ENCODE peak calls at places on chromosomes 3 and 15, in seven cellular contexts. One of them, this sample, is unnamed.

GRCh38 chr3:181176610-181177009 is 187.1 kb upstream of the DNAJC19 start:
- DNase-seq in endothelial cell of umbilical vein: peak
- DNase-seq in cardiac fibroblast: peak
- DNase-seq in HFFc6: peak
- DNase-seq in heart left ventricle: peak
- DNase-seq in ovary: peak
- DNase-seq in fibroblast of mammary gland: peak
- DNase-seq in this sample: peak

GRCh38 chr3:181919375-181919774 is 207.7 kb downstream of the SOX2 start:
- DNase-seq in endothelial cell of umbilical vein: no peak
- DNase-seq in cardiac fibroblast: no peak
- DNase-seq in HFFc6: no peak
- DNase-seq in heart left ventricle: no peak
- DNase-seq in ovary: no peak
- DNase-seq in fibroblast of mammary gland: peak
- DNase-seq in this sample: no peak

GRCh38 chr3:13210221-13210975 is 137.2 kb upstream of the IQSEC1 start:
- DNase-seq in endothelial cell of umbilical vein: no peak
- DNase-seq in cardiac fibroblast: no peak
- DNase-seq in HFFc6: no peak
- DNase-seq in heart left ventricle: no peak
- DNase-seq in ovary: no peak
- DNase-seq in fibroblast of mammary gland: no peak
- DNase-seq in this sample: no peak

GRCh38 chr15:57892181-57892580 is 173.3 kb downstream of the ALDH1A2 start:
- DNase-seq in endothelial cell of umbilical vein: no peak
- DNase-seq in cardiac fibroblast: peak
- DNase-seq in HFFc6: peak
- DNase-seq in heart left ventricle: no peak
- DNase-seq in ovary: no peak
- DNase-seq in fibroblast of mammary gland: peak
- DNase-seq in this sample: no peak

GRCh38 chr3:139113766-139114165 is 69.1 kb upstream of the PRR23C start:
- DNase-seq in endothelial cell of umbilical vein: no peak
- DNase-seq in cardiac fibroblast: no peak
- DNase-seq in HFFc6: no peak
- DNase-seq in heart left ventricle: no peak
- DNase-seq in ovary: no peak
- DNase-seq in fibroblast of mammary gland: no peak
- DNase-seq in this sample: no peak

GRCh38 chr15:98873441-98874218 is 134.0 kb downstream of the PGPEP1L start:
- DNase-seq in endothelial cell of umbilical vein: no peak
- DNase-seq in cardiac fibroblast: peak
- DNase-seq in HFFc6: peak
- DNase-seq in heart left ventricle: no peak
- DNase-seq in ovary: no peak
- DNase-seq in fibroblast of mammary gland: peak
- DNase-seq in this sample: peak

GRCh38 chr3:148084931-148085330 is 612.8 kb upstream of the AGTR1 start:
- DNase-seq in endothelial cell of umbilical vein: no peak
- DNase-seq in cardiac fibroblast: no peak
- DNase-seq in HFFc6: no peak
- DNase-seq in heart left ventricle: no peak
- DNase-seq in ovary: no peak
- DNase-seq in fibroblast of mammary gland: no peak
- DNase-seq in this sample: no peak

GRCh38 chr3:71926242-71926560 is 141.3 kb upstream of the PROK2 start:
- DNase-seq in endothelial cell of umbilical vein: no peak
- DNase-seq in cardiac fibroblast: peak
- DNase-seq in HFFc6: no peak
- DNase-seq in heart left ventricle: no peak
- DNase-seq in ovary: no peak
- DNase-seq in fibroblast of mammary gland: peak
- DNase-seq in this sample: peak

GRCh38 chr15:33064878-33065277 is 129.6 kb downstream of the FMN1 start:
- DNase-seq in endothelial cell of umbilical vein: no peak
- DNase-seq in cardiac fibroblast: peak
- DNase-seq in HFFc6: peak
- DNase-seq in heart left ventricle: no peak
- DNase-seq in ovary: no peak
- DNase-seq in fibroblast of mammary gland: peak
- DNase-seq in this sample: peak

GRCh38 chr15:95254263-95254662 is 1022.9 kb downstream of the MCTP2 start:
- DNase-seq in endothelial cell of umbilical vein: peak
- DNase-seq in cardiac fibroblast: no peak
- DNase-seq in HFFc6: no peak
- DNase-seq in heart left ventricle: no peak
- DNase-seq in ovary: no peak
- DNase-seq in fibroblast of mammary gland: no peak
- DNase-seq in this sample: no peak

GRCh38 chr15:22904736-22905135 is 66.3 kb downstream of the NIPA2 start:
- DNase-seq in endothelial cell of umbilical vein: no peak
- DNase-seq in cardiac fibroblast: no peak
- DNase-seq in HFFc6: no peak
- DNase-seq in heart left ventricle: no peak
- DNase-seq in ovary: no peak
- DNase-seq in fibroblast of mammary gland: no peak
- DNase-seq in this sample: no peak

GRCh38 chr15:67051088-67051659 is 14.2 kb upstream of the SMAD3 start:
- DNase-seq in endothelial cell of umbilical vein: no peak
- DNase-seq in cardiac fibroblast: no peak
- DNase-seq in HFFc6: no peak
- DNase-seq in heart left ventricle: no peak
- DNase-seq in ovary: no peak
- DNase-seq in fibroblast of mammary gland: no peak
- DNase-seq in this sample: no peak

GRCh38 chr3:11601446-11602241 is 42.1 kb downstream of the VGLL4 start:
- DNase-seq in endothelial cell of umbilical vein: no peak
- DNase-seq in cardiac fibroblast: peak
- DNase-seq in HFFc6: no peak
- DNase-seq in heart left ventricle: peak
- DNase-seq in ovary: peak
- DNase-seq in fibroblast of mammary gland: peak
- DNase-seq in this sample: peak

GRCh38 chr3:142984255-142984654 is 17.1 kb upstream of the U2SURP start:
- DNase-seq in endothelial cell of umbilical vein: no peak
- DNase-seq in cardiac fibroblast: no peak
- DNase-seq in HFFc6: no peak
- DNase-seq in heart left ventricle: no peak
- DNase-seq in ovary: no peak
- DNase-seq in fibroblast of mammary gland: no peak
- DNase-seq in this sample: no peak

GRCh38 chr3:70647094-70647493 is 334.7 kb upstream of the MDFIC2 start:
- DNase-seq in endothelial cell of umbilical vein: no peak
- DNase-seq in cardiac fibroblast: no peak
- DNase-seq in HFFc6: no peak
- DNase-seq in heart left ventricle: no peak
- DNase-seq in ovary: no peak
- DNase-seq in fibroblast of mammary gland: no peak
- DNase-seq in this sample: no peak

GRCh38 chr3:73380735-73381532 is 243.8 kb downstream of the PDZRN3 start:
- DNase-seq in endothelial cell of umbilical vein: no peak
- DNase-seq in cardiac fibroblast: no peak
- DNase-seq in HFFc6: no peak
- DNase-seq in heart left ventricle: no peak
- DNase-seq in ovary: no peak
- DNase-seq in fibroblast of mammary gland: no peak
- DNase-seq in this sample: no peak

GRCh38 chr3:81749285-81749684 is 12.2 kb downstream of the GBE1 start:
- DNase-seq in endothelial cell of umbilical vein: no peak
- DNase-seq in cardiac fibroblast: peak
- DNase-seq in HFFc6: no peak
- DNase-seq in heart left ventricle: no peak
- DNase-seq in ovary: no peak
- DNase-seq in fibroblast of mammary gland: no peak
- DNase-seq in this sample: peak

GRCh38 chr3:59812778-59813558 is 763.1 kb upstream of the CFAP20DC start:
- DNase-seq in endothelial cell of umbilical vein: no peak
- DNase-seq in cardiac fibroblast: peak
- DNase-seq in HFFc6: no peak
- DNase-seq in heart left ventricle: no peak
- DNase-seq in ovary: no peak
- DNase-seq in fibroblast of mammary gland: no peak
- DNase-seq in this sample: peak

GRCh38 chr15:34049096-34049495 is 10.1 kb upstream of the AVEN start:
- DNase-seq in endothelial cell of umbilical vein: no peak
- DNase-seq in cardiac fibroblast: peak
- DNase-seq in HFFc6: peak
- DNase-seq in heart left ventricle: no peak
- DNase-seq in ovary: no peak
- DNase-seq in fibroblast of mammary gland: peak
- DNase-seq in this sample: peak

GRCh38 chr3:157075693-157076420 is 84.1 kb downstream of the CCNL1 start:
- DNase-seq in endothelial cell of umbilical vein: no peak
- DNase-seq in cardiac fibroblast: no peak
- DNase-seq in HFFc6: no peak
- DNase-seq in heart left ventricle: no peak
- DNase-seq in ovary: no peak
- DNase-seq in fibroblast of mammary gland: peak
- DNase-seq in this sample: no peak

GRCh38 chr15:40002295-40002694 is 36.7 kb downstream of the SRP14 start:
- DNase-seq in endothelial cell of umbilical vein: no peak
- DNase-seq in cardiac fibroblast: peak
- DNase-seq in HFFc6: no peak
- DNase-seq in heart left ventricle: no peak
- DNase-seq in ovary: no peak
- DNase-seq in fibroblast of mammary gland: peak
- DNase-seq in this sample: peak

GRCh38 chr3:96813820-96814580 is 394 bp upstream of the EPHA6 start:
- DNase-seq in endothelial cell of umbilical vein: peak
- DNase-seq in cardiac fibroblast: peak
- DNase-seq in HFFc6: peak
- DNase-seq in heart left ventricle: peak
- DNase-seq in ovary: peak
- DNase-seq in fibroblast of mammary gland: peak
- DNase-seq in this sample: peak

GRCh38 chr15:69553686-69554085 is 101.1 kb downstream of the RPLP1 start:
- DNase-seq in endothelial cell of umbilical vein: no peak
- DNase-seq in cardiac fibroblast: no peak
- DNase-seq in HFFc6: no peak
- DNase-seq in heart left ventricle: no peak
- DNase-seq in ovary: no peak
- DNase-seq in fibroblast of mammary gland: no peak
- DNase-seq in this sample: no peak

GRCh38 chr3:186598794-186599141 is 14.1 kb upstream of the AHSG start:
- DNase-seq in endothelial cell of umbilical vein: no peak
- DNase-seq in cardiac fibroblast: no peak
- DNase-seq in HFFc6: no peak
- DNase-seq in heart left ventricle: no peak
- DNase-seq in ovary: no peak
- DNase-seq in fibroblast of mammary gland: no peak
- DNase-seq in this sample: no peak
- TF ChIP-seq CTCF in endothelial cell of umbilical vein: no peak
- TF ChIP-seq CTCF in cardiac fibroblast: no peak
- TF ChIP-seq CTCF in HFFc6: no peak
- TF ChIP-seq CTCF in heart left ventricle: no peak
- TF ChIP-seq CTCF in ovary: no peak
- TF ChIP-seq CTCF in fibroblast of mammary gland: no peak
- TF ChIP-seq CTCF in this sample: no peak

DNA sequence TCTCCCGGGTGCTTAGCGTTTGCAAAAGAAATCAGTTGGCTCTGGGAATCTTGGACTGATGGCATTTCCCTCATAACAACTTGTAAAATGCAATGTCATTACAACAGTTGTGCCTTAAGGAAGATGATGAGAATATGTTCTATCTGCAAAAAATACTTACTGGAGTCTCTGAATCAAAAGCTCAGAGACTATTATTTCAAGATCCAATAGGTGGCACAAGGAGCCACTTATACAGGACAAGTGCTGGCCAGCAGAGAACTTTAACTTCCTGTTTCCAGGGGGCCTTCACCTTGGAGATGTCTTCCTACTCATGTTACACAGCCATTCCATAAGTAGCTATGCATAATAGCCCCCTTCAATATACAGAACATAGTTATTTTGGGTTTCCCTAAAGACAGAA is 8.9 kb upstream of the RPS27L start:
- DNase-seq in endothelial cell of umbilical vein: no peak
- DNase-seq in cardiac fibroblast: peak
- DNase-seq in HFFc6: peak
- DNase-seq in heart left ventricle: no peak
- DNase-seq in ovary: no peak
- DNase-seq in fibroblast of mammary gland: peak
- DNase-seq in this sample: no peak
- TF ChIP-seq CTCF in endothelial cell of umbilical vein: no peak
- TF ChIP-seq CTCF in cardiac fibroblast: peak
- TF ChIP-seq CTCF in HFFc6: peak
- TF ChIP-seq CTCF in heart left ventricle: peak
- TF ChIP-seq CTCF in ovary: no peak
- TF ChIP-seq CTCF in fibroblast of mammary gland: peak
- TF ChIP-seq CTCF in this sample: peak

GRCh38 chr3:129238945-129239705 is 10.3 kb upstream of the COPG1 start:
- DNase-seq in endothelial cell of umbilical vein: no peak
- DNase-seq in cardiac fibroblast: peak
- DNase-seq in HFFc6: no peak
- DNase-seq in heart left ventricle: no peak
- DNase-seq in ovary: no peak
- DNase-seq in fibroblast of mammary gland: peak
- DNase-seq in this sample: peak
- TF ChIP-seq CTCF in endothelial cell of umbilical vein: no peak
- TF ChIP-seq CTCF in cardiac fibroblast: no peak
- TF ChIP-seq CTCF in HFFc6: peak
- TF ChIP-seq CTCF in heart left ventricle: no peak
- TF ChIP-seq CTCF in ovary: no peak
- TF ChIP-seq CTCF in fibroblast of mammary gland: no peak
- TF ChIP-seq CTCF in this sample: no peak

GRCh38 chr3:128786434-128787020 is 60.5 kb downstream of the RAB7A start:
- DNase-seq in endothelial cell of umbilical vein: peak
- DNase-seq in cardiac fibroblast: peak
- DNase-seq in HFFc6: peak
- DNase-seq in heart left ventricle: no peak
- DNase-seq in ovary: no peak
- DNase-seq in fibroblast of mammary gland: peak
- DNase-seq in this sample: peak

GRCh38 chr3:128784228-128784627 is 58.2 kb downstream of the RAB7A start:
- DNase-seq in endothelial cell of umbilical vein: peak
- DNase-seq in cardiac fibroblast: no peak
- DNase-seq in HFFc6: no peak
- DNase-seq in heart left ventricle: peak
- DNase-seq in ovary: no peak
- DNase-seq in fibroblast of mammary gland: peak
- DNase-seq in this sample: no peak

GRCh38 chr3:128788268-128788869 is 62.4 kb downstream of the RAB7A start:
- DNase-seq in endothelial cell of umbilical vein: no peak
- DNase-seq in cardiac fibroblast: no peak
- DNase-seq in HFFc6: no peak
- DNase-seq in heart left ventricle: no peak
- DNase-seq in ovary: no peak
- DNase-seq in fibroblast of mammary gland: no peak
- DNase-seq in this sample: no peak

GRCh38 chr3:128784843-128785242 is 58.9 kb downstream of the RAB7A start:
- DNase-seq in endothelial cell of umbilical vein: no peak
- DNase-seq in cardiac fibroblast: no peak
- DNase-seq in HFFc6: no peak
- DNase-seq in heart left ventricle: no peak
- DNase-seq in ovary: no peak
- DNase-seq in fibroblast of mammary gland: peak
- DNase-seq in this sample: no peak

GRCh38 chr3:128787256-128788253 is 61.6 kb downstream of the RAB7A start:
- DNase-seq in endothelial cell of umbilical vein: no peak
- DNase-seq in cardiac fibroblast: peak
- DNase-seq in HFFc6: peak
- DNase-seq in heart left ventricle: no peak
- DNase-seq in ovary: no peak
- DNase-seq in fibroblast of mammary gland: peak
- DNase-seq in this sample: peak
- TF ChIP-seq CTCF in endothelial cell of umbilical vein: no peak
- TF ChIP-seq CTCF in cardiac fibroblast: peak
- TF ChIP-seq CTCF in HFFc6: peak
- TF ChIP-seq CTCF in heart left ventricle: peak
- TF ChIP-seq CTCF in ovary: no peak
- TF ChIP-seq CTCF in fibroblast of mammary gland: peak
- TF ChIP-seq CTCF in this sample: peak

This sample was measured in fibroblast of the aortic adventitia.